ENCODE peak calls at places on chromosomes 4 and X, in four cellular contexts. I, S, P and Z are unnamed samples.

GRCh38 chr4:136055360-136055759 is 1476.9 kb downstream of the PCDH18 start:
- DNase-seq in I (no peak), S (no peak), P (no peak), Z (no peak)

GRCh38 chr4:77040856-77041576 is 34.8 kb downstream of the CCNI start:
- DNase-seq in I (no peak), S (no peak), P (no peak), Z (no peak)

GRCh38 chr4:6963139-6963611 is 53.5 kb downstream of the TBC1D14 start:
- DNase-seq in I (no peak), S (peak), P (no peak), Z (no peak)

GRCh38 chr4:176782794-176783193 is 9.9 kb downstream of the VEGFC start:
- DNase-seq in I (no peak), S (no peak), P (no peak), Z (no peak)

GRCh38 chrX:55908685-55909212 is 191.2 kb downstream of the RRAGB start:
- DNase-seq in I (no peak), S (no peak), P (no peak), Z (peak)

GRCh38 chrX:42149786-42150185 is 226.4 kb upstream of the CASK start:
- DNase-seq in I (no peak), S (no peak), P (no peak), Z (no peak)

GRCh38 chrX:118523920-118524319 is 28.3 kb downstream of the DOCK11 start:
- DNase-seq in I (no peak), S (no peak), P (no peak), Z (no peak)

GRCh38 chr4:105206214-105206613 is 59.5 kb downstream of the TET2 start:
- DNase-seq in I (no peak), S (no peak), P (no peak), Z (no peak)

GRCh38 chrX:100802843-100803242 is 17.3 kb upstream of the CSTF2 start:
- DNase-seq in I (no peak), S (no peak), P (no peak), Z (no peak)

GRCh38 chr4:142091085-142091513 is 454.7 kb downstream of the IL15 start:
- DNase-seq in I (no peak), S (no peak), P (no peak), Z (no peak)

GRCh38 chr4:183840311-183840710 is 64.8 kb upstream of the STOX2 start:
- DNase-seq in I (peak), S (peak), P (peak), Z (peak)

GRCh38 chr4:6926681-6927478 is 17.3 kb downstream of the TBC1D14 start:
- DNase-seq in I (peak), S (peak), P (no peak), Z (no peak)

GRCh38 chrX:23844502-23845138 is 61.6 kb downstream of the SAT1 start:
- DNase-seq in I (peak), S (peak), P (no peak), Z (no peak)

GRCh38 chrX:45980726-45981125 is 564.5 kb downstream of the ZNF674 start:
- DNase-seq in I (no peak), S (no peak), P (no peak), Z (no peak)

GRCh38 chr4:169337510-169337909 is 66.8 kb upstream of the SH3RF1 start:
- DNase-seq in I (no peak), S (no peak), P (no peak), Z (no peak)

GRCh38 chrX:69287025-69287540 is 121.8 kb upstream of the PJA1 start:
- DNase-seq in I (no peak), S (no peak), P (no peak), Z (no peak)

GRCh38 chr4:16227462-16227868 is 1.2 kb upstream of the TAPT1 start:
- DNase-seq in I (no peak), S (peak), P (no peak), Z (no peak)

GRCh38 chrX:129522184-129523059 is 868 bp downstream of the SMARCA1 start:
- DNase-seq in I (peak), S (peak), P (no peak), Z (peak)

GRCh38 chr4:4871267-4872147 is 12.0 kb downstream of the MSX1 start:
- DNase-seq in I (no peak), S (no peak), P (no peak), Z (no peak)

GRCh38 chr4:184453402-184454160 is 20.8 kb downstream of the IRF2 start:
- DNase-seq in I (no peak), S (no peak), P (no peak), Z (no peak)

GRCh38 chrX:120244735-120245498 is 5.7 kb upstream of the ZBTB33 start:
- DNase-seq in I (peak), S (peak), P (no peak), Z (peak)

GRCh38 chr4:98283219-98284199 is 22.3 kb downstream of the RAP1GDS1 start:
- DNase-seq in I (no peak), S (peak), P (no peak), Z (no peak)

GRCh38 chr4:3787489-3788365 is 21.5 kb downstream of the ADRA2C start:
- DNase-seq in I (no peak), S (no peak), P (no peak), Z (no peak)

GRCh38 chrX:41386222-41386990 is 52.4 kb downstream of the DDX3X start:
- DNase-seq in I (no peak), S (no peak), P (no peak), Z (no peak)

GRCh38 chrX:7346021-7346420 is 198.1 kb upstream of the PUDP start:
- DNase-seq in I (no peak), S (no peak), P (no peak), Z (no peak)

GRCh38 chrX:103688949-103689348 is 2.5 kb upstream of the MORF4L2 start:
- DNase-seq in I (peak), S (peak), P (no peak), Z (no peak)

GRCh38 chrX:153609917-153610833 is 11.2 kb upstream of the CCNQ start:
- DNase-seq in I (peak), S (peak), P (no peak), Z (peak)

DNA sequence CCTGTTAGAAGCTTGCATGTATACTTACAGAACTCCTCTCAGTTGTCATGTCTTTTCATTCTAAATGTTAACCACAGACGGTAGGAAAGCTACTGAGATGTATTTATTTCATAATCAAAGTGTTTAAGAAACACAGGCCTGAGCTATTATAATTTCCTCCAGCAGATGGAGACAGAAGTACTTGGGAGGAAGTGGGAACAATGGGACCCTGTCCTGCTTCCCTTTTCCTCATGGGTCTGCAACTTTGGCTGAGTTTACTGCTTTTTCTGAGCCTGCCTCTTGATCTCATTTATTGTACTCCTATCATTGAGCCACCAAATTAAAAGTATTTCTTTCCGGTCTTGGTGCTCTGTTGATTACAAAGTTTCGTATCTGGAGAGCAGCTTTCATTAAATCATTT is 67.7 kb upstream of the SPANXN2 start:
- DNase-seq in I (no peak), S (no peak), P (no peak), Z (no peak)
- TF ChIP-seq ETV6 in I (no peak), S (no peak), P (no peak), Z (no peak)

GRCh38 chr4:111510535-111510934 is 634.7 kb upstream of the FAM241A start:
- DNase-seq in I (no peak), S (no peak), P (no peak), Z (no peak)

GRCh38 chr4:111506706-111507105 is 638.5 kb upstream of the FAM241A start:
- DNase-seq in I (no peak), S (no peak), P (no peak), Z (no peak)

DNA sequence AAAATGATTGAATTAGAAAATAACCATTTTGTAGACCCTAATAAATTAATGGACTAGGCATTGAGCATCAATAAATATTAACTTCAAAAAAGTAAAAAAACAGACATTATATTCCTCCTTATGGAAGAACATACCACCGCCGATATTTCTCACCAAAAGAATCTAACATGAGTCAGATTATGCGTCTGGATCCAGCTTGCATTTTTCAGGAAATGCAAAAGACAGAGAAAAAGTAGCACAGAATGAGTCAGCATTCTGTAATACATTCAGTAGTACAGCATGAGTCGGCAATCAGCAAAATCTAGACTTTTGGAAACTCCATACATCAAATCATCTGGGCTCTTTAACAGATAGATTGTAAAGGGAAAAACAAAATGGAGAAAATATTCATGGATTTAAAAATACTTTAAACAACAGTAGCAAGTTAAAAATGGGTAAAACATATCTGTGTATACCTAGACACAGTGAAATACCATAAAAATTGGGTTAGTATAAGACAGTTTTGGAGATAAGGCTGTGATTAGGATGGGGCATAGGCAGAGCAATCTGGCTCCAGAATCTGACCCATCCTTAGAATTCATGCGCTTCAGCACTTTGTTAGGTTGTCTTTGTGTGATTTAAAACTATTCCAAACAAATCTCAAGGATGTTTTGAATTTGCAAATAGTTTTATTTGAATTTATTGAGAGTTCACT is 633.0 kb upstream of the FAM241A start:
- DNase-seq in I (no peak), S (no peak), P (no peak), Z (no peak)
- TF ChIP-seq ETV6 in I (no peak), S (no peak), P (no peak), Z (no peak)

GRCh38 chr4:44157611-44158277 is 290.9 kb downstream of the KCTD8 start:
- DNase-seq in I (no peak), S (peak), P (no peak), Z (no peak)
- TF ChIP-seq ETV6 in I (no peak), S (no peak), P (no peak), Z (no peak)

GRCh38 chr4:85968945-85969830 is 390.7 kb downstream of the MAPK10 start:
- DNase-seq in I (peak), S (peak), P (no peak), Z (no peak)
- TF ChIP-seq ETV6 in I (no peak), S (no peak), P (no peak), Z (no peak)

GRCh38 chrX:72714471-72714916 is 388 bp upstream of the PHKA1 start:
- DNase-seq in I (no peak), S (peak), P (no peak), Z (peak)
- TF ChIP-seq ETV6 in I (no peak), S (no peak), P (no peak), Z (no peak)

GRCh38 chr4:40607224-40607623 is 22.4 kb downstream of the RBM47 start:
- DNase-seq in I (no peak), S (no peak), P (no peak), Z (no peak)
- TF ChIP-seq ETV6 in I (no peak), S (no peak), P (no peak), Z (no peak)

DNA sequence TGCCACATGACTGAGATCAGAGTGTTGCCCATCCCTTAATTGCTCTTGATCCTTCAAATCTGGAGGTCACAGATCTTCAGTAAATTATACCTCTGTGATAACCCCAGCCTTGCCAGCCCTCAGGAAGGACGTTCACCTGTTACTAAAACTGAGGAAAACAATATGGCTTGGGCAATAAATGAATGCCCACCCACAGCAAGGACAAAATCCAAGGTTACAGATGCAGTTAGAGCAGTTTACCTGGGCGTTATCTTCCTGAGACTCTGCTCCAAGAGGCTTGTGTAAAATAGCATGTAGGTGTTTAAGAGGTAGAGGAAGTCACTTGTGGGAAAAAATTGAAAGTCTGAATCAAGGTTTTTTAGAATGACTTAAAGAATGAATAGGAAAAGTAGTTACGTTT is 69.2 kb upstream of the MAOA start:
- DNase-seq in I (no peak), S (no peak), P (no peak), Z (no peak)
- TF ChIP-seq ETV6 in I (no peak), S (no peak), P (no peak), Z (no peak)

DNA sequence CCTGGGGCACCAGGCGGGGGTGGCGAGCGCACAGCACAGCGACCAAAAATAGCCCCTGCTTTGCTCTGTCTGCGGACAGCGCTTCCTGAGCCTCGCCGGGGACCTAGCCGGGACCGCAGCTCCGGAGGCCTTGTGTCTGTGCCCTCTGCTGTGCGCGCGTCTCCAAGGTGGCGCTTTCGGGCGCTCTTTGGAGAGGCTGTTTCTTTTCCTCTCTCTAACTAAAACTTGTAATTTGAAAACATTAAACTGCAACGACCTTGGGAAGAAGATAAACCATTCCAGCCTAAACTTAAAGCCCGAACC is 3.4 kb downstream of the ARX start:
- DNase-seq in I (no peak), S (no peak), P (no peak), Z (peak)
- TF ChIP-seq ETV6 in I (no peak), S (no peak), P (no peak), Z (no peak)

GRCh38 chrX:106902684-106903083 is 457 bp downstream of the RIPPLY1 start:
- DNase-seq in I (no peak), S (peak), P (no peak), Z (no peak)

GRCh38 chrX:106903856-106904528 is 851 bp upstream of the RIPPLY1 start:
- DNase-seq in I (no peak), S (no peak), P (no peak), Z (no peak)

GRCh38 chrX:106905064-106905708 is 2.0 kb upstream of the RIPPLY1 start:
- DNase-seq in I (no peak), S (no peak), P (no peak), Z (no peak)

GRCh38 chrX:106903291-106903820 is at the start of gene RIPPLY1:
- DNase-seq in I (no peak), S (no peak), P (peak), Z (no peak)

GRCh38 chrX:106906361-106906760 is 3.2 kb upstream of the RIPPLY1 start:
- DNase-seq in I (no peak), S (no peak), P (no peak), Z (no peak)
- TF ChIP-seq ETV6 in I (no peak), S (no peak), P (no peak), Z (no peak)